ENCODE peak calls at places on chromosomes 12 and 14, in four cellular contexts. M is activated CD4-positive, CD25-positive, alpha-beta regulatory T cell; X is ACHN; J is cerebellum. H is an unnamed sample.

GRCh38 chr14:32546246-32546645 is 217.1 kb downstream of the AKAP6 start:
- DNase-seq in M (no peak), X (no peak), J (no peak), H (no peak)

GRCh38 chr14:51884086-51884927 is 23.9 kb downstream of the GNG2 start:
- DNase-seq in M (no peak), X (no peak), J (no peak), H (no peak)

GRCh38 chr14:80300351-80300750 is 89.0 kb upstream of the DIO2 start:
- DNase-seq in M (no peak), X (no peak), J (no peak), H (no peak)

GRCh38 chr12:21773263-21773741 is 1.2 kb downstream of the KCNJ8 start:
- DNase-seq in M (no peak), X (peak; percentile 67), J (no peak), H (no peak)

GRCh38 chr14:92789457-92790089 is 4.5 kb upstream of the GOLGA5 start:
- DNase-seq in M (no peak), X (no peak), J (no peak), H (no peak)

GRCh38 chr14:92973265-92973797 is 50.4 kb downstream of the CHGA start:
- DNase-seq in M (no peak), X (no peak), J (peak; percentile 43), H (peak; percentile 97)

GRCh38 chr14:99552021-99552553 is 51.9 kb downstream of the CCDC85C start:
- DNase-seq in M (no peak), X (no peak), J (no peak), H (no peak)

GRCh38 chr14:58353516-58354299 is 42.0 kb upstream of the TOMM20L start:
- DNase-seq in M (no peak), X (peak; percentile 36), J (no peak), H (no peak)

GRCh38 chr12:77742631-77743030 is 88.1 kb upstream of the NAV3 start:
- DNase-seq in M (no peak), X (no peak), J (no peak), H (no peak)

H was measured in NCI-H446 treated with DMSO at 0.1 percent for 48 hours.